ENCODE peak calls at places on chromosomes 6 and 20, in eight cellular contexts. H is colonic mucosa; Q is tibial artery; Y is lung; S is CD8-positive, alpha-beta T cell; M is breast epithelium; C is upper lobe of left lung; P is heart right ventricle. K is an unnamed sample. For H3K4me1, the result is how much of the 10 kb centered on the place peaks cover.

GRCh38 chr6:165988757-165989456 is 178.7 kb downstream of the TBXT start:
- DNase-seq in Y (no peak), P (peak), Q (no peak), S (no peak), H (no peak), C (no peak), M (no peak), K (no peak)

GRCh38 chr6:70208235-70208790 is 94.6 kb downstream of the COL9A1 start:
- DNase-seq in C (no peak), Q (no peak), H (no peak), M (no peak), P (no peak), Y (no peak), S (no peak), K (no peak)

GRCh38 chr20:60800185-60800584 is 451.9 kb upstream of the CDH4 start:
- DNase-seq in P (no peak), M (no peak), C (no peak), S (no peak), Q (no peak), Y (no peak), H (no peak), K (no peak)

GRCh38 chr6:158567871-158568401 is 8.0 kb downstream of the TMEM181 start:
- DNase-seq in M (no peak), H (no peak), S (no peak), Y (no peak), P (no peak), C (no peak), Q (no peak), K (no peak)

GRCh38 chr20:25275813-25276532 is 28.1 kb downstream of the PYGB start:
- DNase-seq in S (no peak), H (no peak), Y (no peak), C (peak), M (peak), P (no peak), Q (no peak), K (no peak)

GRCh38 chr6:129314575-129314974 is 395.4 kb downstream of the ARHGAP18 start:
- DNase-seq in M (no peak), H (no peak), S (no peak), P (no peak), Y (no peak), Q (no peak), C (no peak), K (no peak)

GRCh38 chr6:134217110-134217509 is 100.8 kb downstream of the SGK1 start:
- DNase-seq in P (no peak), Q (no peak), Y (no peak), S (no peak), M (no peak), H (no peak), C (no peak), K (no peak)

GRCh38 chr20:63116412-63117106 is 99.4 kb downstream of the YTHDF1 start:
- DNase-seq in P (peak), Q (no peak), Y (no peak), H (no peak), C (no peak), M (no peak), S (no peak), K (no peak)

GRCh38 chr6:150270330-150271052 is 98.3 kb upstream of the IYD start:
- DNase-seq in Q (no peak), Y (no peak), C (no peak), M (no peak), S (no peak), H (no peak), P (no peak), K (no peak)

DNA sequence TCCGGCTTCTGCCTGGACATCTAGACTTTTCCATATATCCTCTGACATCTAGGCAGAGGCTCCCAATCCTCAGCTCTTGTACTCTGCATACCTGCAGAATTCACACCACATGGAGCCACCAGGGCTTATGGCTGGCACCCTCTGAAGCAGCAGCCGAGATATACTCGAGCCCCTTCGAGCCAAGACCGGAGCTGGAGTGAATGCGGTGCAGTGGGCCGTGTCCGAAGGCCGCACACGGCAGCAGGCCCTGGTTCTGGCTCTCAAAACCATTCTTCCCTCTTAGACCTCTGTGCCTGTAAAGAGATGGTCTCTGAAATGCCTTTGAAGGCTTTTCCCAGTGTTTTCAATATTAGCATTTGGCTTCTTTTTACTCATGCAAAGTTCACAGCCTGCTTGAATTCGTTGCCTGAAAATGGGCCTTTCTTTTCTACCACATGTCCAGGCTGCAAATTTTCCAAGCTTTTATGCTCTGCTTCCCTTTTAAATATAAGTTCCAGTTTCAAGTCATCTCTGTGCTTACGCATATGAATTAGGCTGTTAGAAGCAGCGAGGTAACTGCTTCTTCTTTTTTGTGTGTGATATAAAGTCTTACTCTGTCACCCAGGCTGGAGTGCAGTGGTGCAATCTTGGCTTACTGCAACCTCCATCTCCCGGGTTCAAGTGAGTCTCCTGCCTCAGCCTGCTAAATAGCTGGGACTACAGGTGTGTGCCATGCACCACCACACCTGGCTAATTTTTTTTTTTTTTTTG is 3.9 kb upstream of the SIRPB1 start:
- DNase-seq in M (no peak), P (no peak), Y (no peak), Q (no peak), S (no peak), C (no peak), H (no peak), K (no peak)
- H3K4me1 ChIP-seq in M (under half), P (under half), Y (under half), Q (under half), S (half or more), C (under half), H (under half), K (under half)

GRCh38 chr20:48406462-48407235 is 421.1 kb downstream of the PREX1 start:
- DNase-seq in C (no peak), Y (no peak), Q (no peak), S (no peak), M (no peak), P (no peak), H (no peak), K (no peak)

GRCh38 chr20:48403362-48403761 is 424.4 kb downstream of the PREX1 start:
- DNase-seq in S (no peak), H (no peak), M (no peak), Y (no peak), C (no peak), P (no peak), Q (no peak), K (no peak)

GRCh38 chr20:48404598-48404997 is 423.2 kb downstream of the PREX1 start:
- DNase-seq in Q (no peak), C (no peak), M (no peak), Y (no peak), H (no peak), S (no peak), P (no peak), K (no peak)

GRCh38 chr20:48407710-48408109 is 420.1 kb downstream of the PREX1 start:
- DNase-seq in Y (no peak), P (no peak), S (no peak), H (no peak), M (no peak), Q (no peak), C (no peak), K (no peak)

GRCh38 chr20:48405909-48406308 is 421.9 kb downstream of the PREX1 start:
- DNase-seq in M (no peak), H (no peak), P (no peak), Q (no peak), C (no peak), Y (no peak), S (no peak), K (no peak)
- TF ChIP-seq CTCF in M (no peak), H (no peak), P (no peak), Q (no peak), C (no peak), Y (no peak), S (no peak), K (no peak)

DNA sequence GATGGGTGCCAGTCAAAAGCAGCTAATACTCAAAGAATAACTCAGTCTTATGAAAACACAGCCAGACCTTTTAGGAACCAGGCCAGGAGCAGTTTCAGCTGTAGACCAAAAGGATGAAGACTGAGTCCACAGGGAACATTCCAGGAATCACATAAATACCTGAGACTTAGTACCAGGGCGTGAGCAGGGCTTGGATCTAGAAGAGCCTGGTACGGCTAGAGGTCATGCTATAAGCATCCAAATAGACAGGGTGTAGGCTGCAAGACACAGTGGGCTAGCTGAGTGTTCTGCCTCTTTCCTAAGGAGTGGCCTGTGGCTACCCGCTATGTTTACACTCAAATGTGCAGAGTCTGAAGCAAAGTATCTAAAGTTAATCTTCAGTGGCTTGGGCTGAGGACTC is 29.5 kb upstream of the LRRC1 start:
- DNase-seq in Q (no peak), C (peak), Y (peak), M (no peak), P (no peak), H (no peak), S (no peak), K (no peak)
- H3K4me1 ChIP-seq in Q (under half), C (under half), Y (under half), M (under half), P (under half), H (under half), S (under half), K (under half)

DNA sequence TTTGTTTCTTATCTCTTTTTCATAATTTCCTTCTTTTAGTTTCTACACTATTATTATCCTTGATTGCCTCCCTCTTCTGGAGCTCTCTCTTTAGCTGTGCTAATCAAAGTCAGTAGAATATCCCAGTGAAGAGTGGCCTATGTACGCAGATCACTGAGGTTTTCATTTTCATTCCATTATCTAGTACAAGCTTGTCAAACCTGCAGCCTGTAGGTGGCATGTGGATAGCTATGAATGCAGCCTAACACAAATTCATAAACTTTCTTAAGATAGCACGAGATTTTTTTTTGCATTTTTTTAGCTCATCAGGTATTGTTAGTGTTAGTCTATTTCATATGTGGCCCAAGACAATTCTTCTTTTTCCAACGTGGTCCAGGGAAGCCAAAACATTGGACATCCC is 825.7 kb upstream of the MAP3K7 start:
- DNase-seq in Q (no peak), S (no peak), P (no peak), M (no peak), C (no peak), Y (no peak), H (no peak), K (no peak)
- TF ChIP-seq CTCF in Q (no peak), S (no peak), P (no peak), M (no peak), C (no peak), Y (no peak), H (no peak), K (no peak)

GRCh38 chr20:36835453-36836198 is 40.3 kb upstream of the TLDC2 start:
- DNase-seq in C (peak), M (peak), Q (peak), P (peak), S (peak), Y (peak), H (peak), K (peak)

GRCh38 chr20:36835025-36835424 is 40.9 kb upstream of the TLDC2 start:
- DNase-seq in C (no peak), S (no peak), P (no peak), Y (no peak), M (no peak), Q (no peak), H (no peak), K (no peak)

GRCh38 chr20:36830791-36831691 is 44.9 kb upstream of the TLDC2 start:
- DNase-seq in M (no peak), C (peak), S (no peak), Q (peak), Y (peak), H (no peak), P (peak), K (no peak)

GRCh38 chr20:36833275-36834020 is 42.5 kb upstream of the TLDC2 start:
- DNase-seq in H (no peak), S (no peak), M (no peak), Q (no peak), P (peak), Y (no peak), C (no peak), K (no peak)

DNA sequence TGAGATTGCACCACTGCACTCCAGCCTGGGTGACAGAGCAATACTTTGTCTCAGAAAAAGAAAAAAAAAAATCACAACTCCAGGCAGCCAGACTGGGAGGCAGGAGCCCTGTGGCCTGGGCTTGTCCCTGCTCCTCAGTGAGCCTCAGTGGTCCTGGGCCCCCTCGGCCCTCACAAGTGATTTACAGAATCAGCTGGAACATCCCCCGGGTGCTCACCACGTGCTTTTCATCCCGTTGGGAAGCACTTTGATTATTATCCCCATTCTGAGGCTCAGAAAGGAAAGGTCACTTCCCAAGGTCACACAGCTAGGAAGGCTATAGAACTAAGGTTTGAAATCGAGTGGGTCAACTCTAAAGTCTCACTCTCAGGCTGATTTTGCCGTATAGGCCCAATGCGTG is 43.1 kb upstream of the TLDC2 start:
- DNase-seq in C (no peak), M (no peak), Y (no peak), P (no peak), S (no peak), Q (no peak), H (no peak), K (no peak)
- H3K4me1 ChIP-seq in C (half or more), M (under half), Y (under half), P (half or more), S (under half), Q (half or more), H (under half), K (under half)

GRCh38 chr6:168737481-168737880 is 296.5 kb downstream of the SMOC2 start:
- DNase-seq in P (no peak), M (no peak), Y (no peak), Q (no peak), H (no peak), S (no peak), C (no peak), K (no peak)
- TF ChIP-seq CTCF in P (no peak), M (no peak), Y (no peak), Q (no peak), H (no peak), S (no peak), C (no peak), K (no peak)

DNA sequence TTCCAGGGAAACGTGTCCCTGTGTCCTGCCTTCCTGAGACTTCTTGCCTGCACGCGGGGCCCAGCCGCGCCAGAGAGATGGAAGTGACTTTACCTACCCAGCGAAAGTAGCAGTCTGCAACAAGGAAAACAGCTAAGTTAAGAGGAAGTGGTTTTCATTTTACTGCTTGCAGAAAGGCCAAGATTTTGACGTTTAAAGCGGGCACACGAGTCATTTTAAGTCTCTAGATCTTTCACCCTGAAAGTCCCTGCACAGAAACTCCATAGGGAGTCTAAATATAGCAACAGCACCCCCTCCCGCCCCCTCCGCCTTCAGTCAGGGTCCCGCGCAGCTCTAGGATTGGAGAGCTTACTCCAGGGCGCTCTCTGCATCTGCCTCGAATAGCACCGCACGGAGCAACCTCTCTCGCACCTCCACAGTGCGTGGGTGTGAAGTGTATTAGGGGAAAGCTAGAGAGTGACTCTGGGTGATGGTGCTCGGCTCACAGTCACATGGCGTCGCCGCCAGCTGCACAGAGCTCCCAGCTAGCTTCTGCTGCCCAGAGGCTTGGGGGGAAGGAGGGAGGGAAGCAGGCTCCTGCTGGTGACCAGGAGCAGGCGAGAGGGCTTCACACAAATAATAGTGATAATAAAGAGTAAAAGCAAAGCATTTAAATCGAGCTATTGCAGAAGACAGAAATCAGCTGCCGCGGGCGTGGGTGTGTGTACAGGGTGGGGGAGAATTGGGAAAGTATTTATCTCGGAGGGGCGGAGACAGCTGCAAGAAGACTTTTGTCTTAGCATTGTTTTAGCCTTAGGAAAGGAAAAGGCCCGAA is 1.8 kb upstream of the KCNQ5 start:
- DNase-seq in M (no peak), Y (peak), Q (peak), H (peak), P (peak), C (peak), S (peak), K (no peak)
- H3K4me1 ChIP-seq in M (under half), Y (under half), Q (under half), H (under half), P (under half), C (under half), S (under half), K (under half)

K was measured in esophagus squamous epithelium.